ENCODE peak calls at places on chromosomes 4 and X, in nine cellular contexts. N is left colon, A is choroid plexus epithelial cell, O is epithelial cell of esophagus, U is lower leg skin, I is cardiac muscle cell, Q is NCI-H2081, M is aorta, W is LoVo. J is an unnamed sample.

GRCh38 chr4:14749910-14750309 is 252.4 kb upstream of the CPEB2 start:
- DNase-seq in W (peak), I (peak), Q (peak), O (peak), N (peak), M (no peak), U (no peak), A (peak), J (no peak)

GRCh38 chr4:155781432-155781831 is 22.6 kb downstream of the GUCY1B1 start:
- DNase-seq in M (no peak), I (no peak), Q (no peak), A (no peak), O (no peak), U (no peak), N (no peak), W (no peak), J (no peak)

GRCh38 chr4:112813790-112814189 is 176.8 kb downstream of the LARP7 start:
- DNase-seq in Q (no peak), W (no peak), I (no peak), N (no peak), U (no peak), M (no peak), A (peak), O (peak), J (no peak)

GRCh38 chr4:106986486-106986885 is 49.6 kb downstream of the DKK2 start:
- DNase-seq in U (no peak), M (no peak), O (peak), N (no peak), W (no peak), A (peak), Q (peak), I (no peak), J (peak)

GRCh38 chrX:1390621-1391369 is 1.1 kb downstream of the SLC25A6 start:
- DNase-seq in W (no peak), I (no peak), N (peak), M (peak), Q (no peak), O (no peak), U (peak), A (no peak), J (no peak)

GRCh38 chr4:186067757-186068385 is 1.1 kb upstream of the TLR3 start:
- DNase-seq in Q (peak), U (peak), N (peak), W (peak), I (peak), A (peak), M (no peak), O (peak), J (peak)

GRCh38 chr4:8534129-8534528 is 46.1 kb upstream of the GPR78 start:
- DNase-seq in M (peak), O (peak), N (peak), A (peak), U (no peak), Q (no peak), W (peak), I (peak), J (no peak)

GRCh38 chrX:10117301-10117700 is 39.5 kb upstream of the CLCN4 start:
- DNase-seq in W (no peak), Q (no peak), O (no peak), U (no peak), A (no peak), I (no peak), N (no peak), M (no peak), J (no peak)

GRCh38 chrX:100611951-100612350 is 24.7 kb downstream of the TSPAN6 start:
- DNase-seq in O (no peak), M (no peak), U (no peak), Q (no peak), A (no peak), I (no peak), W (no peak), N (no peak), J (no peak)

GRCh38 chr4:59553739-59554126 is 1646.4 kb upstream of the ADGRL3 start:
- DNase-seq in I (no peak), U (no peak), Q (no peak), N (no peak), A (peak), O (peak), W (peak), M (no peak), J (no peak)

GRCh38 chr4:114860791-114861190 is 252.6 kb downstream of the NDST4 start:
- DNase-seq in O (no peak), Q (no peak), W (no peak), U (no peak), N (no peak), A (peak), I (no peak), M (no peak), J (no peak)

GRCh38 chr4:151807220-151807619 is 46.4 kb upstream of the GATB start:
- DNase-seq in O (no peak), W (peak), U (no peak), M (no peak), Q (no peak), I (peak), N (peak), A (no peak), J (no peak)

GRCh38 chrX:110003167-110004156 is 548 bp downstream of the TMEM164 start:
- DNase-seq in M (peak), I (no peak), U (no peak), A (no peak), W (peak), O (no peak), N (peak), Q (peak), J (peak)

GRCh38 chrX:147884958-147885357 is 26.8 kb upstream of the FMR1 start:
- DNase-seq in O (peak), U (no peak), W (no peak), M (no peak), I (no peak), N (no peak), A (peak), Q (no peak), J (no peak)

GRCh38 chr4:165768281-165768680 is 104.8 kb upstream of the TLL1 start:
- DNase-seq in Q (no peak), M (no peak), U (no peak), I (no peak), N (no peak), A (no peak), O (no peak), W (no peak), J (no peak)

GRCh38 chr4:30744386-30744785 is 24.2 kb downstream of the PCDH7 start:
- DNase-seq in A (no peak), I (no peak), N (no peak), M (no peak), Q (no peak), U (no peak), O (no peak), W (no peak), J (no peak)

J was measured in Kasumi-1.